ENCODE peak calls at places on chromosome 2, in four cellular contexts. One of them, this sample, is unnamed.

GRCh38 chr2:240141736-240142135 is 1.3 kb upstream of the OTOS start:
- DNase-seq in fibroblast of pulmonary artery: no peak
- DNase-seq in BJ: no peak
- DNase-seq in ELF-1: no peak
- DNase-seq in this sample: no peak

GRCh38 chr2:32877587-32878162 is 69.1 kb upstream of the LTBP1 start:
- DNase-seq in ELF-1: no peak
- DNase-seq in BJ: no peak
- DNase-seq in fibroblast of pulmonary artery: no peak
- DNase-seq in this sample: no peak

GRCh38 chr2:120761911-120762310 is 26.2 kb downstream of the GLI2 start:
- DNase-seq in BJ: no peak
- DNase-seq in ELF-1: no peak
- DNase-seq in fibroblast of pulmonary artery: no peak
- DNase-seq in this sample: no peak

GRCh38 chr2:63661076-63661475 is 72.3 kb downstream of the MDH1 start:
- DNase-seq in fibroblast of pulmonary artery: peak
- DNase-seq in ELF-1: no peak
- DNase-seq in BJ: peak
- DNase-seq in this sample: peak

GRCh38 chr2:96824079-96824870 is 8.2 kb downstream of the CNNM3 start:
- DNase-seq in fibroblast of pulmonary artery: peak
- DNase-seq in BJ: no peak
- DNase-seq in ELF-1: no peak
- DNase-seq in this sample: peak

GRCh38 chr2:121804340-121804739 is 48.9 kb downstream of the TSN start:
- DNase-seq in fibroblast of pulmonary artery: peak
- DNase-seq in ELF-1: peak
- DNase-seq in BJ: no peak
- DNase-seq in this sample: no peak

GRCh38 chr2:95018861-95019550 is 6.5 kb upstream of the MAL start:
- DNase-seq in ELF-1: no peak
- DNase-seq in BJ: no peak
- DNase-seq in fibroblast of pulmonary artery: no peak
- DNase-seq in this sample: no peak

GRCh38 chr2:2848198-2848597 is 517.1 kb upstream of the MYT1L start:
- DNase-seq in fibroblast of pulmonary artery: no peak
- DNase-seq in BJ: no peak
- DNase-seq in ELF-1: no peak
- DNase-seq in this sample: no peak

GRCh38 chr2:26852405-26853348 is 4.7 kb downstream of the DPYSL5 start:
- DNase-seq in fibroblast of pulmonary artery: no peak
- DNase-seq in ELF-1: no peak
- DNase-seq in BJ: no peak
- DNase-seq in this sample: no peak

GRCh38 chr2:217902281-217903141 is 100.3 kb downstream of the TNS1 start:
- DNase-seq in BJ: no peak
- DNase-seq in ELF-1: no peak
- DNase-seq in fibroblast of pulmonary artery: peak
- DNase-seq in this sample: no peak

GRCh38 chr2:164896634-164897033 is 55.0 kb upstream of the COBLL1 start:
- DNase-seq in ELF-1: no peak
- DNase-seq in BJ: no peak
- DNase-seq in fibroblast of pulmonary artery: peak
- DNase-seq in this sample: peak

GRCh38 chr2:95309599-95309998 is 12.5 kb downstream of the KCNIP3 start:
- DNase-seq in fibroblast of pulmonary artery: no peak
- DNase-seq in ELF-1: no peak
- DNase-seq in BJ: no peak
- DNase-seq in this sample: no peak

GRCh38 chr2:113324684-113325160 is 46.0 kb upstream of the PAX8 start:
- DNase-seq in fibroblast of pulmonary artery: peak
- DNase-seq in BJ: no peak
- DNase-seq in ELF-1: peak
- DNase-seq in this sample: peak

GRCh38 chr2:109499549-109499948 is 114.2 kb downstream of the SEPTIN10 start:
- DNase-seq in ELF-1: no peak
- DNase-seq in fibroblast of pulmonary artery: no peak
- DNase-seq in BJ: no peak
- DNase-seq in this sample: no peak

GRCh38 chr2:152508446-152508845 is 173.5 kb downstream of the FMNL2 start:
- DNase-seq in ELF-1: no peak
- DNase-seq in BJ: no peak
- DNase-seq in fibroblast of pulmonary artery: peak
- DNase-seq in this sample: peak

GRCh38 chr2:234292205-234292954 is 204.5 kb downstream of the ARL4C start:
- DNase-seq in fibroblast of pulmonary artery: peak
- DNase-seq in BJ: no peak
- DNase-seq in ELF-1: no peak
- DNase-seq in this sample: no peak

This sample was measured in NCI-H226.